ENCODE peak calls at places on chromosome 1, in eight cellular contexts. P is cardiac fibroblast, B is astrocyte of the cerebellum, Q is prostate gland, T is left ventricle myocardium inferior, F is IMR-90, L is endothelial cell of umbilical vein, I is fibroblast of mammary gland. Y is an unnamed sample.

GRCh38 chr1:44010935-44011610 is 19.7 kb downstream of the CCDC24 start:
- DNase-seq in T (no peak), Q (no peak), F (no peak), P (no peak), L (no peak), B (no peak), I (no peak), Y (no peak)

GRCh38 chr1:24199291-24199900 is 12.3 kb upstream of the IFNLR1 start:
- DNase-seq in F (peak), B (peak), T (peak), Q (peak), P (peak), L (peak), I (peak), Y (no peak)

GRCh38 chr1:167904641-167905040 is 9.3 kb downstream of the ADCY10 start:
- DNase-seq in Q (no peak), B (no peak), L (peak), I (peak), F (peak), T (no peak), P (peak), Y (no peak)

GRCh38 chr1:79040424-79041089 is 34.0 kb upstream of the ADGRL4 start:
- DNase-seq in P (peak), I (peak), T (no peak), Q (no peak), L (peak), F (peak), B (no peak), Y (no peak)

GRCh38 chr1:40344597-40344996 is 27.5 kb upstream of the COL9A2 start:
- DNase-seq in Q (peak), B (no peak), I (peak), T (peak), F (peak), P (peak), L (no peak), Y (no peak)

GRCh38 chr1:211485480-211485857 is 6.5 kb downstream of the RD3 start:
- DNase-seq in I (no peak), T (no peak), B (no peak), L (no peak), F (no peak), P (no peak), Q (no peak), Y (no peak)

GRCh38 chr1:7471836-7472235 is 299.3 kb upstream of the VAMP3 start:
- DNase-seq in L (peak), Q (no peak), B (peak), P (no peak), T (no peak), F (peak), I (peak), Y (peak)

GRCh38 chr1:147723691-147724323 is 36.6 kb downstream of the GJA5 start:
- DNase-seq in B (no peak), T (peak), Q (no peak), P (peak), L (peak), F (no peak), I (peak), Y (no peak)

GRCh38 chr1:17605582-17606344 is 66.3 kb downstream of the ARHGEF10L start:
- DNase-seq in I (no peak), P (peak), Q (peak), B (no peak), F (peak), L (no peak), T (peak), Y (no peak)

GRCh38 chr1:232421143-232421796 is 208.7 kb downstream of the SIPA1L2 start:
- DNase-seq in T (no peak), P (no peak), Q (peak), I (no peak), L (no peak), B (no peak), F (no peak), Y (no peak)

GRCh38 chr1:24767351-24767750 is 22.1 kb downstream of the CLIC4 start:
- DNase-seq in I (no peak), Q (no peak), F (no peak), L (no peak), T (no peak), B (no peak), P (no peak), Y (no peak)

GRCh38 chr1:10450156-10450801 is 448 bp downstream of the CORT start:
- DNase-seq in L (no peak), I (no peak), B (no peak), T (no peak), Q (no peak), F (no peak), P (no peak), Y (no peak)

GRCh38 chr1:87683557-87683956 is 354.9 kb downstream of the LMO4 start:
- DNase-seq in I (no peak), F (no peak), L (peak), Q (no peak), T (no peak), P (no peak), B (no peak), Y (no peak)

GRCh38 chr1:3241673-3242407 is 172.8 kb downstream of the PRDM16 start:
- DNase-seq in I (no peak), P (no peak), T (no peak), F (no peak), B (no peak), L (no peak), Q (no peak), Y (no peak)

GRCh38 chr1:56399326-56400292 is 179.8 kb downstream of the PLPP3 start:
- DNase-seq in F (no peak), B (no peak), L (peak), I (no peak), P (no peak), Q (no peak), T (no peak), Y (no peak)

GRCh38 chr1:233503351-233503950 is 110.5 kb upstream of the KCNK1 start:
- DNase-seq in I (no peak), L (no peak), P (no peak), Q (no peak), F (no peak), B (no peak), T (no peak), Y (no peak)

GRCh38 chr1:220876511-220877347 is 2.5 kb upstream of the HLX start:
- DNase-seq in L (peak), F (no peak), I (no peak), P (peak), B (no peak), T (no peak), Q (no peak), Y (no peak)

GRCh38 chr1:160550572-160551034 is 27.5 kb upstream of the SLAMF6 start:
- DNase-seq in F (no peak), T (no peak), Q (no peak), B (no peak), I (no peak), L (no peak), P (no peak), Y (no peak)

GRCh38 chr1:110774398-110774797 is 98.5 kb upstream of the CD53 start:
- DNase-seq in B (no peak), I (no peak), Q (no peak), L (peak), F (no peak), P (no peak), T (no peak), Y (no peak)

GRCh38 chr1:92791487-92792058 is 6.7 kb upstream of the EVI5 start:
- DNase-seq in T (no peak), Q (no peak), I (no peak), B (no peak), P (no peak), L (no peak), F (no peak), Y (no peak)

GRCh38 chr1:205515781-205516253 is 11.3 kb downstream of the CDK18 start:
- DNase-seq in I (peak), B (no peak), F (no peak), L (no peak), T (peak), P (peak), Q (no peak), Y (no peak)

GRCh38 chr1:212692774-212693644 is 6.6 kb downstream of the BATF3 start:
- DNase-seq in F (peak), B (no peak), Q (no peak), I (peak), T (no peak), P (no peak), L (no peak), Y (no peak)

GRCh38 chr1:167474191-167474641 is 44.1 kb downstream of the CD247 start:
- DNase-seq in Q (no peak), B (no peak), F (no peak), P (no peak), L (no peak), I (no peak), T (no peak), Y (no peak)

GRCh38 chr1:202237052-202237451 is 43.5 kb downstream of the LGR6 start:
- DNase-seq in I (peak), P (peak), L (peak), T (no peak), B (no peak), F (peak), Q (no peak), Y (no peak)

GRCh38 chr1:145994391-145995120 is 1.8 kb downstream of the TXNIP start:
- DNase-seq in Q (no peak), F (no peak), I (peak), T (no peak), L (no peak), P (no peak), B (no peak), Y (no peak)

GRCh38 chr1:211522804-211523203 is 30.8 kb upstream of the RD3 start:
- DNase-seq in F (no peak), Q (no peak), L (no peak), I (no peak), T (no peak), B (no peak), P (no peak), Y (no peak)

GRCh38 chr1:53392460-53392859 is 64.6 kb upstream of the LRP8 start:
- DNase-seq in L (no peak), F (no peak), P (no peak), I (no peak), T (no peak), Q (no peak), B (no peak), Y (no peak)

GRCh38 chr1:91548382-91549040 is 47.9 kb downstream of the CDC7 start:
- DNase-seq in P (peak), B (no peak), F (no peak), Q (no peak), I (no peak), L (peak), T (no peak), Y (no peak)

GRCh38 chr1:201954263-201955008 is 867 bp upstream of the TIMM17A start:
- DNase-seq in Q (no peak), F (no peak), L (no peak), B (no peak), I (no peak), P (no peak), T (no peak), Y (no peak)

GRCh38 chr1:188371295-188371806 is 1542.6 kb downstream of the PLA2G4A start:
- DNase-seq in P (no peak), I (no peak), T (no peak), Q (no peak), F (peak), L (peak), B (no peak), Y (no peak)

GRCh38 chr1:151790940-151791651 is 796 bp upstream of the TDRKH start:
- DNase-seq in L (peak), Q (no peak), I (no peak), T (no peak), F (no peak), B (no peak), P (no peak), Y (no peak)

GRCh38 chr1:236983818-236984217 is 20.4 kb downstream of the MT1HL1 start:
- DNase-seq in T (no peak), Q (no peak), B (no peak), I (no peak), P (no peak), L (no peak), F (no peak), Y (no peak)

GRCh38 chr1:66300280-66300973 is 233.5 kb upstream of the SGIP1 start:
- DNase-seq in P (no peak), F (no peak), I (no peak), L (no peak), Q (no peak), T (no peak), B (no peak), Y (no peak)

GRCh38 chr1:196897158-196897828 is 9.4 kb downstream of the CFHR4 start:
- DNase-seq in Q (no peak), T (no peak), I (no peak), F (no peak), L (no peak), B (no peak), P (no peak), Y (no peak)
- TF ChIP-seq CTCF in Q (no peak), T (no peak), I (no peak), F (no peak), L (no peak), B (no peak), P (peak), Y (peak)

GRCh38 chr1:244858357-244858756 is 6.0 kb downstream of the HNRNPU start:
- DNase-seq in B (no peak), P (no peak), I (no peak), L (no peak), F (no peak), Q (no peak), T (no peak), Y (no peak)
- H3K4me3 ChIP-seq in B (no peak), P (no peak), I (no peak), L (no peak), F (no peak), Q (no peak), T (no peak), Y (no peak)

DNA sequence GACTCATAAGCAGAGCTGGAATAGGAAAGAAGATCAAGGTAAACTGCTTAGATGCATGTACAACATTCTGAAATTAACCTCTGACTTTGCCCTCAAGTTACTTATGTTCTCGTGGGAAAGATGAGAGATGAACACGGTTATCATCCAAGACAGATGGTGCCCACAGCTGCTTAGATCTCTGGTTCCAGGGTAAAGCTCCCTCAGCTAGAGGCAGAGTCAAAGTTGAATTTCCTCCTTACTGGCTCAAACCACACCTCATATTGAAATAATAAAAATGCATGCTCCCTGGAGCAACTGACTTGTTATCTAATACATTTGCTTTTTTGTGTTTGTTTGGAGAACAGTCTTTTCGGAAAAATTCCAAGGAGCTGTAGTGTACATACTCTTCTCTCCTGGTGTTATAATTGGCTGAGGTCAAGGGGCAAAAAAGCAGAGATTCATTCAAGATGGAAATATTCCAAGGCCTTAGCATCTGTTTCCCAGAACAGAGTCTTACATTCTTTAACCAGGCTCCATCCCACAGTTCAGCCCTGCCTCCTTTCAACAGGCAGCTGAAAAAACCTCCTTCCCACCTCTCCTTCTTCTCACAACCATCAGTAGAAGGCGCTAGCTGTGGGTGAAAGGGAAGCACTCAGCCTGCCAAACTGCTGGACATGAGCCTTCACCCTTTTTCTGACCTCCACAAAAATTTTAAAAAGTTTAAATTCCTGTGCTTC is 43.6 kb upstream of the FMO2 start:
- DNase-seq in I (peak), L (peak), Q (no peak), P (peak), T (peak), B (peak), F (peak), Y (no peak)
- TF ChIP-seq CTCF in I (peak), L (no peak), Q (no peak), P (peak), T (no peak), B (peak), F (peak), Y (peak)

GRCh38 chr1:158283965-158284364 is 5.8 kb upstream of the CD1C start:
- DNase-seq in L (no peak), I (no peak), P (no peak), B (no peak), F (no peak), T (no peak), Q (no peak), Y (peak)

GRCh38 chr1:158285756-158286241 is 3.9 kb upstream of the CD1C start:
- DNase-seq in Q (no peak), T (peak), B (no peak), P (no peak), L (peak), I (no peak), F (no peak), Y (peak)

GRCh38 chr1:158289722-158290570 is at the start of gene CD1C:
- DNase-seq in B (no peak), F (no peak), P (no peak), T (no peak), L (no peak), Q (no peak), I (no peak), Y (no peak)

GRCh38 chr1:158286487-158286886 is 3.2 kb upstream of the CD1C start:
- DNase-seq in Q (no peak), F (no peak), B (no peak), P (no peak), T (no peak), I (no peak), L (no peak), Y (no peak)

GRCh38 chr1:158286966-158287365 is 2.8 kb upstream of the CD1C start:
- DNase-seq in L (no peak), Q (no peak), B (no peak), I (no peak), P (no peak), T (no peak), F (no peak), Y (no peak)
- H3K4me3 ChIP-seq in L (no peak), Q (no peak), B (no peak), I (no peak), P (no peak), T (no peak), F (no peak), Y (no peak)

DNA sequence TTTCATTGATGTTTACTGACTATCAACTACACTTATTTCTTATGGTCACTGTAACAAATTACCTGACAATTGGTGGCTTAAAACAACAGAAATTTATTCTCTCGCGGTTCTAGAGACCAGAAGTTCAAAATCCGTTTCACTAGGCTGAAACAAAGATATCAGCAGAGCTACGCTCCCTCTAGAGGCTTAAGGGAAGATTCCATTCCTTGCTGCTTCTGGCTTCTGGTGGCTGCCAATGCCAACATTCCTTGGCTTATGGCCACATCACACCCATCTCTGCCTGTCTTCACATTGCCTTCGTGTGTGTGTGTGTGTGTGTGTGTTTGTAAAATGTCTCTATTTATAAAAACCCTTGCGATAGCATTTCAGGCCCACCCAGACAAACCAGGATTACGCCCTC is 66.4 kb downstream of the LMX1A start:
- DNase-seq in T (no peak), I (peak), P (peak), F (no peak), B (no peak), Q (no peak), L (no peak), Y (no peak)
- TF ChIP-seq CTCF in T (no peak), I (peak), P (no peak), F (no peak), B (peak), Q (peak), L (no peak), Y (peak)

GRCh38 chr1:33080373-33080772 is 580 bp upstream of the AZIN2 start:
- DNase-seq in B (no peak), T (no peak), Q (no peak), I (no peak), L (no peak), P (no peak), F (no peak), Y (no peak)

GRCh38 chr1:33080885-33081553 is at the start of gene AZIN2:
- DNase-seq in T (peak), Q (peak), L (peak), P (peak), B (peak), I (peak), F (peak), Y (peak)

GRCh38 chr1:33081554-33082305 is 777 bp downstream of the AZIN2 start:
- DNase-seq in F (no peak), L (no peak), T (no peak), I (no peak), P (no peak), B (no peak), Q (no peak), Y (no peak)

GRCh38 chr1:33085332-33085731 is 4.4 kb downstream of the AZIN2 start:
- DNase-seq in P (no peak), I (no peak), B (no peak), Q (no peak), F (no peak), L (no peak), T (no peak), Y (no peak)

GRCh38 chr1:33082575-33083112 is 1.7 kb downstream of the AZIN2 start:
- DNase-seq in L (no peak), I (peak), B (no peak), Q (no peak), T (no peak), F (peak), P (no peak), Y (no peak)
- H3K4me3 ChIP-seq in L (no peak), I (no peak), B (peak), Q (no peak), T (no peak), F (no peak), P (peak), Y (no peak)

GRCh38 chr1:206982216-206982615 is 12.0 kb upstream of the FCAMR start:
- DNase-seq in T (peak), L (peak), I (peak), Q (peak), F (peak), B (no peak), P (peak), Y (no peak)

GRCh38 chr1:206975313-206975712 is 5.1 kb upstream of the FCAMR start:
- DNase-seq in P (no peak), I (no peak), T (no peak), B (no peak), F (no peak), Q (no peak), L (no peak), Y (no peak)

GRCh38 chr1:206978259-206978658 is 8.0 kb upstream of the FCAMR start:
- DNase-seq in T (no peak), L (no peak), B (no peak), I (no peak), Q (no peak), F (no peak), P (no peak), Y (no peak)

GRCh38 chr1:206974154-206974553 is 3.9 kb upstream of the FCAMR start:
- DNase-seq in Q (no peak), B (no peak), I (no peak), P (no peak), F (no peak), L (no peak), T (no peak), Y (no peak)

GRCh38 chr1:206979379-206980043 is 9.3 kb upstream of the FCAMR start:
- DNase-seq in F (peak), P (peak), T (no peak), Q (no peak), I (peak), L (no peak), B (no peak), Y (no peak)
- TF ChIP-seq CTCF in F (peak), P (peak), T (peak), Q (peak), I (peak), L (peak), B (peak), Y (peak)

GRCh38 chr1:89198081-89198480 is 661 bp downstream of the GBP4 start:
- DNase-seq in L (peak), Q (no peak), T (no peak), F (no peak), B (no peak), I (no peak), P (peak), Y (no peak)
- H3K4me3 ChIP-seq in L (peak), Q (peak), T (peak), F (no peak), B (peak), I (no peak), P (peak), Y (peak)

GRCh38 chr1:230362949-230363348 is 63.2 kb downstream of the PGBD5 start:
- DNase-seq in Q (no peak), T (no peak), L (no peak), F (no peak), B (no peak), I (no peak), P (no peak), Y (no peak)

GRCh38 chr1:230368871-230369270 is 57.3 kb downstream of the PGBD5 start:
- DNase-seq in F (no peak), L (no peak), T (no peak), Q (no peak), I (no peak), P (no peak), B (no peak), Y (no peak)

GRCh38 chr1:230366504-230366915 is 59.6 kb downstream of the PGBD5 start:
- DNase-seq in T (no peak), Q (no peak), F (no peak), B (no peak), P (no peak), L (no peak), I (no peak), Y (no peak)

GRCh38 chr1:230368363-230368762 is 57.8 kb downstream of the PGBD5 start:
- DNase-seq in B (no peak), P (no peak), L (no peak), T (no peak), I (peak), F (no peak), Q (no peak), Y (no peak)

GRCh38 chr1:230365723-230366307 is 60.3 kb downstream of the PGBD5 start:
- DNase-seq in B (no peak), P (no peak), L (no peak), T (no peak), I (no peak), F (no peak), Q (no peak), Y (no peak)
- TF ChIP-seq CTCF in B (no peak), P (peak), L (no peak), T (peak), I (no peak), F (no peak), Q (no peak), Y (peak)